ENCODE peak calls at places on chromosome 3, in four cellular contexts. O is AG04450; F is CD4-positive, alpha-beta memory T cell; L is osteoblast. X is an unnamed sample.

GRCh38 chr3:31377045-31377642 is 155.6 kb upstream of the STT3B start:
- DNase-seq in F (peak), O (peak), L (peak), X (no peak)

GRCh38 chr3:113758389-113759029 is 11.7 kb downstream of the ATP6V1A start:
- DNase-seq in L (no peak), O (no peak), F (no peak), X (no peak)

GRCh38 chr3:9878700-9879099 is 1.4 kb downstream of the CIDEC start:
- DNase-seq in O (no peak), F (no peak), L (peak), X (no peak)

GRCh38 chr3:193544289-193544688 is 10.4 kb downstream of the ATP13A4 start:
- DNase-seq in L (no peak), O (no peak), F (no peak), X (no peak)

GRCh38 chr3:187997490-187997889 is 156.5 kb upstream of the LPP start:
- DNase-seq in F (no peak), L (no peak), O (no peak), X (no peak)

GRCh38 chr3:9837701-9838582 is 5.9 kb downstream of the RPUSD3 start:
- DNase-seq in F (no peak), O (no peak), L (peak), X (peak)

GRCh38 chr3:111761309-111761795 is 97.7 kb upstream of the PHLDB2 start:
- DNase-seq in F (no peak), L (peak), O (no peak), X (no peak)

GRCh38 chr3:195458188-195458800 is 15.5 kb upstream of the ACAP2 start:
- DNase-seq in F (peak), O (no peak), L (peak), X (no peak)

GRCh38 chr3:18679226-18679625 is 254.1 kb upstream of the SATB1 start:
- DNase-seq in O (no peak), L (no peak), F (peak), X (no peak)

GRCh38 chr3:40911928-40912327 is 287.4 kb upstream of the CTNNB1 start:
- DNase-seq in O (no peak), F (no peak), L (no peak), X (no peak)

GRCh38 chr3:42762046-42762724 is 10.9 kb downstream of the CCDC13 start:
- DNase-seq in F (no peak), O (no peak), L (no peak), X (peak)

GRCh38 chr3:117399311-117400068 is 689.9 kb downstream of the TUSC7 start:
- DNase-seq in F (no peak), L (no peak), O (peak), X (no peak)

GRCh38 chr3:141426404-141427034 is 58.2 kb downstream of the ZBTB38 start:
- DNase-seq in O (no peak), F (no peak), L (peak), X (no peak)

GRCh38 chr3:70716832-70717231 is 404.4 kb upstream of the MDFIC2 start:
- DNase-seq in O (no peak), F (peak), L (no peak), X (no peak)

GRCh38 chr3:53787016-53787415 is 59.2 kb downstream of the CHDH start:
- DNase-seq in F (no peak), O (no peak), L (no peak), X (no peak)

GRCh38 chr3:53114412-53115074 is 15.7 kb downstream of the RFT1 start:
- DNase-seq in F (no peak), L (no peak), O (no peak), X (no peak)

GRCh38 chr3:13385373-13385965 is 34.7 kb downstream of the NUP210 start:
- DNase-seq in O (no peak), F (no peak), L (peak), X (no peak)

GRCh38 chr3:9930804-9931418 is 2.7 kb upstream of the CRELD1 start:
- DNase-seq in F (no peak), O (no peak), L (no peak), X (no peak)

GRCh38 chr3:128275316-128276150 is 122.3 kb downstream of the EEFSEC start:
- DNase-seq in L (no peak), F (no peak), O (no peak), X (no peak)

GRCh38 chr3:4290272-4290893 is 12.8 kb upstream of the SETMAR start:
- DNase-seq in O (no peak), F (peak), L (no peak), X (peak)

DNA sequence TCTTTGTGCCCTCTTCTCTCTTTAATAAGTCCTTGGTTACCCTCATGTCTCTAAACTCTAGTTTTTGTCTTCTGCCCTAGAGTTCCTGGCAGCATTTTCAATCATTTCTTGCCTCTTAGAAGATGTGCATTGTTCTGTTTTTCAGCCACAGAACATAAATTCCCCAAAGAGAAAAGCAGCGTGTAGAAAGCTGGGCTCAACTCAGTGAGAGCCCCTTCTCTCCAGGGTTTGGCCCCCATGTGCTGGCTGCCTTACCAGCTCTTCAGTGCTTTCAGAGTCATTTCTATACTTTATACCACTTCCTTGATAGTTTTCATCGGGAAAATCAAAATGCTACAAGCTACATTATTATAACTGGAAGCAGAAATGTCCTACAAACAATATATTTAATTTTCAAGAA is 369.1 kb upstream of the GRM7 start:
- DNase-seq in O (no peak), F (no peak), L (no peak), X (no peak)
- H3K4me3 ChIP-seq in O (no peak), F (no peak), L (no peak), X (no peak)

GRCh38 chr3:20974389-20974788 is 776.6 kb downstream of the ZNF385D start:
- DNase-seq in L (no peak), F (no peak), O (no peak), X (no peak)

GRCh38 chr3:20975221-20975620 is 775.8 kb downstream of the ZNF385D start:
- DNase-seq in O (no peak), F (no peak), L (no peak), X (no peak)
- H3K4me3 ChIP-seq in O (no peak), F (no peak), L (no peak), X (no peak)

GRCh38 chr3:157500232-157500631 is 3.0 kb downstream of the VEPH1 start:
- DNase-seq in F (no peak), O (no peak), L (no peak), X (no peak)
- H3K4me3 ChIP-seq in F (no peak), O (no peak), L (no peak), X (no peak)

GRCh38 chr3:50557106-50557505 is 10.4 kb downstream of the C3orf18 start:
- DNase-seq in L (no peak), F (no peak), O (no peak), X (no peak)
- H3K4me3 ChIP-seq in L (no peak), F (no peak), O (no peak), X (no peak)

DNA sequence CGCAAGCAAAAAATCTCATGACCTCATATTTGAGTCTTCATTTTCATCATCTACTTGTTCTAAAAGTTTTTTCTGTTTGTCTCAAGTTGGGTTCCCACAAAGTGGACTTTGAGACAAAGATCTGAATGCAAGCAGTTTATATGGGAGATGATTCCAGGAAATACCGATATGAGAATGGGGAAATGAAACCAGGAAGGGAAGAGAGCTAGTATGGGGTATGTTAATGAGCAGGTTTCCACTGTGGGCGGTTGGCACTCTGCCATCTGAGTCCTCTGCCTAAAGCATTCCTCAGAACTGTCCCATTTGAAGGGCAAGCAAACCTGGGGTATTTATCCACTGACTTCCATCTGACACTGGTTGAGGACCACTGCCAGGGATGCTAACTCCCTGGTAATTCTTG is 8.8 kb downstream of the ADPRH start:
- DNase-seq in L (no peak), O (no peak), F (no peak), X (no peak)
- H3K4me3 ChIP-seq in L (no peak), O (no peak), F (no peak), X (no peak)

GRCh38 chr3:129975332-129976090 is 991 bp downstream of the TRH start:
- DNase-seq in L (no peak), F (peak), O (no peak), X (peak)
- H3K4me3 ChIP-seq in L (peak), F (no peak), O (no peak), X (no peak)

GRCh38 chr3:108088697-108089096 is 2.1 kb downstream of the CD47 start:
- DNase-seq in F (peak), L (no peak), O (no peak), X (no peak)
- H3K4me3 ChIP-seq in F (peak), L (peak), O (peak), X (peak)

GRCh38 chr3:47210863-47211405 is 47.0 kb upstream of the SETD2 start:
- DNase-seq in O (no peak), L (no peak), F (no peak), X (no peak)
- H3K4me3 ChIP-seq in O (no peak), L (no peak), F (no peak), X (no peak)

GRCh38 chr3:98966434-98966833 is 64.9 kb upstream of the DCBLD2 start:
- DNase-seq in F (no peak), L (no peak), O (no peak), X (no peak)

GRCh38 chr3:98968824-98969223 is 67.3 kb upstream of the DCBLD2 start:
- DNase-seq in O (no peak), F (no peak), L (no peak), X (no peak)

GRCh38 chr3:98967758-98968157 is 66.3 kb upstream of the DCBLD2 start:
- DNase-seq in L (no peak), O (no peak), F (no peak), X (no peak)

GRCh38 chr3:98968347-98968746 is 66.9 kb upstream of the DCBLD2 start:
- DNase-seq in F (no peak), L (peak), O (no peak), X (no peak)

GRCh38 chr3:98966862-98967554 is 65.5 kb upstream of the DCBLD2 start:
- DNase-seq in F (no peak), O (no peak), L (peak), X (no peak)
- H3K4me3 ChIP-seq in F (no peak), O (no peak), L (peak), X (no peak)

X was measured in HL-60.